ENCODE peak calls at places on chromosomes 1 and 21, in four cellular contexts. S is heart left ventricle, L is prostate gland, Q is breast epithelium. C is an unnamed sample.
A peak's percentile ranks its signal among the peaks of the same experiment; 100 is the strongest.

GRCh38 chr21:44801468-44802395 is at the start of gene UBE2G2:
- DNase-seq in S (peak; percentile 82), L (peak; percentile 59), Q (peak; percentile 76), C (peak; percentile 98)

GRCh38 chr1:230621290-230622022 is 20.8 kb upstream of the COG2 start:
- DNase-seq in S (no peak), L (no peak), Q (no peak), C (no peak)

GRCh38 chr1:14713077-14713476 is 114.6 kb downstream of the KAZN start:
- DNase-seq in S (no peak), L (no peak), Q (no peak), C (no peak)

GRCh38 chr21:16841917-16842316 is 670.9 kb upstream of the CXADR start:
- DNase-seq in S (no peak), L (no peak), Q (no peak), C (no peak)

GRCh38 chr1:5917591-5918274 is 74.5 kb downstream of the NPHP4 start:
- DNase-seq in S (no peak), L (no peak), Q (no peak), C (no peak)

GRCh38 chr1:31227891-31228290 is 11.8 kb downstream of the NKAIN1 start:
- DNase-seq in S (no peak), L (no peak), Q (no peak), C (no peak)

GRCh38 chr1:235442788-235443429 is 61.3 kb downstream of the B3GALNT2 start:
- DNase-seq in S (no peak), L (no peak), Q (no peak), C (peak; percentile 48)

GRCh38 chr1:209266590-209267172 is 316.8 kb upstream of the CAMK1G start:
- DNase-seq in S (no peak), L (peak; percentile 8), Q (no peak), C (no peak)

GRCh38 chr1:20223659-20224058 is 37.3 kb upstream of the PLA2G2C start:
- DNase-seq in S (no peak), L (no peak), Q (no peak), C (no peak)

GRCh38 chr1:89736937-89737733 is 83.7 kb upstream of the LRRC8D start:
- DNase-seq in S (no peak), L (no peak), Q (no peak), C (no peak)

GRCh38 chr1:74160045-74160444 is 37.9 kb downstream of the LRRIQ3 start:
- DNase-seq in S (no peak), L (no peak), Q (no peak), C (no peak)

DNA sequence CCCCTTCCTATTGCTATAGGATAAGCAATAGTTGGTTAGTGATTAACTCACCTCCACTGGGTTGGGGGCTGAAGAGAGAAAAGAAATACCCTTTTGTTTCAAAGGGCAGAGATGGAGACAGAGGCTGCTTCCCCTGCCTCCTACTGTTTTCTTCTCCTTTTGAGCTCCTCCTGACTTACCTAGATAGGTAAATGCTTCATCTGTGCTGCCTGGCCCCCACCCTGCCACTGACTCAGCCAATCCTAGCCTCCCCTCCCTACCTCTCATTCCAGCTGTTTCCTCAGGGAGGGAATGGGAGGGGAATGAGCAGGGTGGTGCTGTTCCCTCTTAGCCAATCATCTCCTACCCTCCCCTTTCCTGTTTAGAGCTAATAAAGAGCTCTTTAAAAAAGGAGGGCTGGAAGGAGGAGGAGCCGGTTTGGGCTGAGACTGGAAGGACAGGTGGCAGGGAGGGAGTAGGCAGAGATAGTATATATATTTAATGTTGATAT is at the start of gene C1orf116:
- DNase-seq in S (no peak), L (peak; percentile 93), Q (no peak), C (peak; percentile 35)
- TF ChIP-seq POLR2A in S (no peak), L (peak; percentile 90), Q (peak; percentile 31), C (no peak)

DNA sequence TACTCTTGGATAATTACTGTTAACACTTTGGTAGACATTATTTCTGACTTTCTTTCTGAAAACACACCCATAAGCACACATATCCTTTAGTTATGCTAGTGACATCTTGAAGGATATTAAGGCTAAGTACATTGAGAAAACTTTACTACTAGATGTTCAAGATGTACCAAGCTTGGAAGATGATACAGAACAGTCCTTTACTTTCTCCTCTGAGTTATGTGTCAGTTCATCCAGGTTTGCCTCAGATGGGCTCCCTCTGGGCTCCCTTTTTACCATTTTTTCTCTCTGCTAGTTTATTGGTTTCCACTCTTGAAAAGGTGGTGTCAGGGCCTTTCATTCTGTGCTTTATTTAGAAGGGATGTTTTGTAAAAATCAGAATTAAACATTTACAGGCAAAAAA is 172.3 kb downstream of the S1PR1 start:
- DNase-seq in S (no peak), L (no peak), Q (no peak), C (no peak)
- TF ChIP-seq POLR2A in S (no peak), L (no peak), Q (no peak), C (no peak)

DNA sequence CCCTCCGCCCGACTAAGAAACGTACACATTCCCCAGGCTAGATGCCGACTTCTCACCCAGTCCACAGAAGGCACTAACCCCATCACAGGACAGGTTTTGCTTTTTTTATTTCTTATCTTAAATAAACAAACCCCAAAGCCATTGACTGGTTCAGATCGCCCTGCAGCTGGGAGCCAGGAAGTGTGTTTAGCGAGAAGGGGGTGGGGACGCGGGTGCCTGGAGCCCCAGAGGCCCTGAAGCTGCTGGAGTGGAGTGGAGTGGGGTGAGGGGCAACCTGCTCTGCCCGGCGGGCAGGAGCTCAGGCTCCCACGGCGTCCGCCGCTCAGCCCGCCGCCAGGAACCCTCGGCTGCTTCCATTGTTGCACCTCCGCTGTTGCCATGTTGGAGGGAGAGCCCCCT is 724 bp downstream of the PIK3C2B start:
- DNase-seq in S (peak; percentile 65), L (peak; percentile 47), Q (no peak), C (peak; percentile 44)
- TF ChIP-seq POLR2A in S (no peak), L (no peak), Q (no peak), C (no peak)

DNA sequence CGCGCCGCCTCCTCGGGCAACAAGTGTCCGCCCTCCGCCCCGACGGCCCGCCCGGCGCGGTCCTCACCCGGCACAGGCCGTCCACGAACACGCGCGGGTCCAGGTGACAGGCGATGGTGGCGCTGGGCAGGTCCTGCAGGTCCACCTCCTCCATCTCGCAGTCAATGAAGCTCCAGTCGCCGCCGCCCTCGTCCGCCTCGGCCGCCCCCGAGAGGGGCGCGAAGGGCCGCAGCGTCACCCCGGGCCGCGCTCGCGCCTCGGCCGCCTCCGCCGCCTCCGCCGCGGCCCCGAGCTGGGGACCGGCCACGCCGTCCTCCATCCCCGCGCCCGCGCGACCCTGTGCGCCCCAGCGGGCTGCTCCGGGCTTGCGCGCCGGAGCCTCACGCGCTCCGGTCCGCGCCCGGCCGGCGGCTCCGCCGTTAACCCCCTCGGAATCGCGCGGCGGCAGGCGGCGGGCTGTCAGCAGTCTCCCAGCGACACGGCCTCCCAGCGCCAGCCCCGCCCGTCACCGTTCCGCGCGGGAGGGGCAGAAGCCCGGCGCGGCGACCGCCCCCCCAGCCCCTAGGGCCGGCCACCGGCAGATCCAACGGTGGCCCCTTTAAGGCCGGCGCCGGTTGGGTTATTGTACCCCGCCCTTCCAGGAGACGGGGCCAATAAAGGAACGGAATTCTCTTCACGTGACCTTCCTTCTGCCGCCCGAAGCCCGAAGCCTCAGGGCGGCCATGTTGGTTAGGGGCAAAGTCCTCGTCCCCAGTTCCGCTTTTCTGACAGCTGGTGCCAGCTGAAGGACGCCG is at the start of gene RCAN1:
- DNase-seq in S (peak; percentile 94), L (peak; percentile 90), Q (peak; percentile 85), C (peak; percentile 91)
- TF ChIP-seq POLR2A in S (no peak), L (no peak), Q (no peak), C (peak; percentile 39)